ENCODE peak calls at places on chromosomes 3 and 15, in six cellular contexts. C is dermis blood vessel endothelial cell; N is stomach; G is omental fat pad; B is activated T-cell treated with anti-CD3 and anti-CD28 coated beads, Interleukin-2, amount 50 U/mL, for 4 hours; D is NCI-H1092 treated with DMSO at 0.1 percent for 48 hours. Z is an unnamed sample.

GRCh38 chr3:9409981-9410849 is 12.8 kb downstream of the SETD5 start:
- DNase-seq in B (no peak), D (no peak), C (no peak), G (no peak), N (no peak), Z (no peak)

GRCh38 chr3:51705276-51706020 is 1.4 kb upstream of the GRM2 start:
- DNase-seq in G (peak; percentile 3), C (no peak), B (no peak), D (no peak), N (no peak), Z (no peak)

GRCh38 chr15:83299462-83299861 is 15.0 kb upstream of the BNC1 start:
- DNase-seq in G (no peak), N (no peak), B (no peak), D (no peak), C (no peak), Z (no peak)

GRCh38 chr3:59248976-59249375 is 199.2 kb upstream of the CFAP20DC start:
- DNase-seq in C (no peak), D (no peak), N (no peak), G (no peak), B (no peak), Z (peak; percentile 96)

GRCh38 chr3:127153506-127153815 is 39.5 kb upstream of the PRR23E start:
- DNase-seq in N (no peak), C (no peak), B (no peak), G (no peak), D (no peak), Z (no peak)

GRCh38 chr3:34237946-34238345 is 439.5 kb downstream of the PDCD6IP start:
- DNase-seq in C (no peak), N (no peak), D (no peak), B (no peak), G (no peak), Z (no peak)

GRCh38 chr3:23592961-23593931 is 212.5 kb upstream of the UBE2E1 start:
- DNase-seq in G (no peak), C (no peak), N (no peak), B (no peak), D (no peak), Z (no peak)

GRCh38 chr3:160841455-160841854 is 85.4 kb downstream of the PPM1L start:
- DNase-seq in D (no peak), G (no peak), C (no peak), B (no peak), N (no peak), Z (no peak)

GRCh38 chr15:88915354-88915753 is 2.2 kb upstream of the MFGE8 start:
- DNase-seq in C (no peak), D (no peak), B (no peak), N (no peak), G (no peak), Z (no peak)